ENCODE peak calls at places on chromosomes 13 and 19, in four cellular contexts. C is GM12892, Q is BJ, I is RPMI7951. T is an unnamed sample.

GRCh38 chr19:927044-927706 is 1.3 kb downstream of the ARID3A start:
- DNase-seq in C (no peak), Q (no peak), I (no peak), T (no peak)

GRCh38 chr13:86960876-86961275 is 710.3 kb upstream of the SLITRK5 start:
- DNase-seq in C (no peak), Q (no peak), I (no peak), T (no peak)

GRCh38 chr13:44234566-44234965 is 139.1 kb upstream of the SERP2 start:
- DNase-seq in C (no peak), Q (no peak), I (peak; percentile 19), T (no peak)

GRCh38 chr19:37817180-37817911 is 38.0 kb upstream of the ZNF573 start:
- DNase-seq in C (no peak), Q (no peak), I (peak; percentile 36), T (peak; percentile 2)

GRCh38 chr13:99208185-99208584 is 7.5 kb downstream of the UBAC2 start:
- DNase-seq in C (no peak), Q (no peak), I (no peak), T (no peak)

GRCh38 chr13:49219647-49220034 is 497 bp upstream of the MLNR start:
- DNase-seq in C (peak; percentile 29), Q (no peak), I (peak; percentile 36), T (no peak)

GRCh38 chr19:23823952-23824389 is 65.3 kb upstream of the ZNF681 start:
- DNase-seq in C (no peak), Q (no peak), I (peak; percentile 34), T (no peak)

GRCh38 chr13:43307921-43308433 is 284.6 kb downstream of the DNAJC15 start:
- DNase-seq in C (peak; percentile 13), Q (peak; percentile 63), I (peak; percentile 92), T (no peak)

GRCh38 chr19:16420781-16421386 is 50.9 kb downstream of the EPS15L1 start:
- DNase-seq in C (no peak), Q (no peak), I (no peak), T (no peak)

GRCh38 chr13:112931028-112931934 is 37.7 kb upstream of the MCF2L start:
- DNase-seq in C (no peak), Q (peak; percentile 37), I (peak; percentile 75), T (no peak)

GRCh38 chr13:41767801-41768200 is 193.1 kb downstream of the VWA8 start:
- DNase-seq in C (no peak), Q (no peak), I (no peak), T (no peak)

GRCh38 chr13:69565334-69565733 is 542.3 kb upstream of the ATXN8OS start:
- DNase-seq in C (no peak), Q (no peak), I (peak; percentile 2), T (no peak)

GRCh38 chr19:46155237-46155636 is 7.2 kb downstream of the IGFL2 start:
- DNase-seq in C (no peak), Q (no peak), I (peak; percentile 14), T (no peak)

GRCh38 chr19:6744381-6745288 is 5.2 kb downstream of the TRIP10 start:
- DNase-seq in C (no peak), Q (peak; percentile 51), I (peak; percentile 93), T (no peak)

GRCh38 chr13:83048419-83048818 is 833.9 kb downstream of the SLITRK1 start:
- DNase-seq in C (no peak), Q (peak; percentile 17), I (no peak), T (no peak)

GRCh38 chr13:52010890-52011689 is at the start of gene ATP7B:
- DNase-seq in C (peak; percentile 24), Q (no peak), I (peak; percentile 8), T (peak; percentile 3)

GRCh38 chr19:1295169-1296012 is 9.7 kb downstream of the EFNA2 start:
- DNase-seq in C (peak; percentile 68), Q (no peak), I (no peak), T (no peak)

GRCh38 chr19:18144361-18144760 is 8.6 kb upstream of the PIK3R2 start:
- DNase-seq in C (no peak), Q (no peak), I (no peak), T (no peak)

GRCh38 chr19:1082165-1082927 is 12.8 kb downstream of the POLR2E start:
- DNase-seq in C (peak; percentile 81), Q (no peak), I (peak; percentile 57), T (peak; percentile 79)

T was measured in T-helper 22 cell.